ENCODE peak calls at places on chromosomes 16 and 17, in seven cellular contexts. One of them, this sample, is unnamed.
A peak's percentile ranks its signal among the peaks of the same experiment; 100 is the strongest.

GRCh38 chr17:58313815-58314705 is 14.5 kb downstream of the TSPOAP1 start:
- DNase-seq in SK-N-SH: peak; percentile 27
- DNase-seq in GM23248: no peak
- DNase-seq in PC-3: no peak
- DNase-seq in OCI-LY7: no peak
- DNase-seq in HCT116: no peak
- DNase-seq in PC-9: no peak
- DNase-seq in this sample: no peak

GRCh38 chr17:49494937-49495841 is at the start of gene NGFR:
- DNase-seq in SK-N-SH: peak; percentile 96
- DNase-seq in OCI-LY7: peak; percentile 75
- DNase-seq in GM23248: peak; percentile 60
- DNase-seq in HCT116: no peak
- DNase-seq in PC-9: no peak
- DNase-seq in PC-3: peak; percentile 40
- DNase-seq in this sample: peak; percentile 76

GRCh38 chr17:49439673-49440571 is 25.2 kb upstream of the PHB1 start:
- DNase-seq in PC-3: no peak
- DNase-seq in HCT116: no peak
- DNase-seq in PC-9: no peak
- DNase-seq in OCI-LY7: no peak
- DNase-seq in GM23248: peak; percentile 29
- DNase-seq in SK-N-SH: no peak
- DNase-seq in this sample: no peak

GRCh38 chr17:9309216-9309615 is 266.4 kb downstream of the STX8 start:
- DNase-seq in PC-3: no peak
- DNase-seq in OCI-LY7: no peak
- DNase-seq in GM23248: no peak
- DNase-seq in HCT116: no peak
- DNase-seq in SK-N-SH: no peak
- DNase-seq in PC-9: no peak
- DNase-seq in this sample: peak; percentile 71

GRCh38 chr17:1074886-1075665 is 78.1 kb downstream of the TIMM22 start:
- DNase-seq in GM23248: no peak
- DNase-seq in OCI-LY7: no peak
- DNase-seq in PC-9: no peak
- DNase-seq in SK-N-SH: no peak
- DNase-seq in PC-3: no peak
- DNase-seq in HCT116: no peak
- DNase-seq in this sample: no peak

GRCh38 chr16:71479420-71479819 is 9.7 kb downstream of the ZNF19 start:
- DNase-seq in SK-N-SH: peak; percentile 50
- DNase-seq in GM23248: peak; percentile 52
- DNase-seq in PC-3: peak; percentile 30
- DNase-seq in HCT116: no peak
- DNase-seq in OCI-LY7: peak; percentile 32
- DNase-seq in PC-9: no peak
- DNase-seq in this sample: peak; percentile 77

GRCh38 chr16:75099738-75100615 is 16.6 kb downstream of the LDHD start:
- DNase-seq in GM23248: no peak
- DNase-seq in PC-9: no peak
- DNase-seq in PC-3: no peak
- DNase-seq in HCT116: no peak
- DNase-seq in SK-N-SH: peak; percentile 29
- DNase-seq in OCI-LY7: peak; percentile 42
- DNase-seq in this sample: no peak

GRCh38 chr17:8472663-8473062 is 37.0 kb downstream of the NDEL1 start:
- DNase-seq in GM23248: no peak
- DNase-seq in PC-9: no peak
- DNase-seq in OCI-LY7: no peak
- DNase-seq in SK-N-SH: no peak
- DNase-seq in PC-3: no peak
- DNase-seq in HCT116: no peak
- DNase-seq in this sample: no peak

GRCh38 chr17:76365256-76365903 is 11.7 kb upstream of the PRPSAP1 start:
- DNase-seq in GM23248: peak; percentile 34
- DNase-seq in PC-9: no peak
- DNase-seq in HCT116: peak; percentile 57
- DNase-seq in OCI-LY7: peak; percentile 38
- DNase-seq in PC-3: peak; percentile 59
- DNase-seq in SK-N-SH: no peak
- DNase-seq in this sample: peak; percentile 51

GRCh38 chr16:73956592-73957495 is 339.8 kb upstream of the PSMD7 start:
- DNase-seq in SK-N-SH: peak; percentile 65
- DNase-seq in GM23248: peak; percentile 80
- DNase-seq in OCI-LY7: peak; percentile 58
- DNase-seq in PC-9: no peak
- DNase-seq in PC-3: peak; percentile 64
- DNase-seq in HCT116: peak; percentile 32
- DNase-seq in this sample: peak; percentile 87

GRCh38 chr16:3059041-3059722 is 6.3 kb upstream of the IL32 start:
- DNase-seq in OCI-LY7: peak; percentile 92
- DNase-seq in HCT116: peak; percentile 60
- DNase-seq in SK-N-SH: peak; percentile 99
- DNase-seq in PC-3: peak; percentile 83
- DNase-seq in PC-9: peak; percentile 71
- DNase-seq in GM23248: peak; percentile 93
- DNase-seq in this sample: peak; percentile 95

GRCh38 chr16:79307214-79307613 is 293.3 kb downstream of the MAF start:
- DNase-seq in PC-9: no peak
- DNase-seq in OCI-LY7: no peak
- DNase-seq in PC-3: no peak
- DNase-seq in GM23248: no peak
- DNase-seq in HCT116: no peak
- DNase-seq in SK-N-SH: no peak
- DNase-seq in this sample: no peak

GRCh38 chr17:57589151-57590034 is 155.7 kb downstream of the CCDC182 start:
- DNase-seq in GM23248: no peak
- DNase-seq in SK-N-SH: no peak
- DNase-seq in OCI-LY7: no peak
- DNase-seq in PC-3: no peak
- DNase-seq in HCT116: no peak
- DNase-seq in PC-9: no peak
- DNase-seq in this sample: no peak

GRCh38 chr17:193841-194806 is 12.7 kb upstream of the DOC2B start:
- DNase-seq in SK-N-SH: no peak
- DNase-seq in PC-3: no peak
- DNase-seq in GM23248: no peak
- DNase-seq in HCT116: no peak
- DNase-seq in PC-9: no peak
- DNase-seq in OCI-LY7: no peak
- DNase-seq in this sample: no peak

GRCh38 chr17:28078443-28079229 is 36.2 kb downstream of the NLK start:
- DNase-seq in GM23248: no peak
- DNase-seq in PC-3: no peak
- DNase-seq in OCI-LY7: no peak
- DNase-seq in SK-N-SH: no peak
- DNase-seq in PC-9: no peak
- DNase-seq in HCT116: no peak
- DNase-seq in this sample: no peak

GRCh38 chr16:57316390-57317017 is 32.0 kb upstream of the PLLP start:
- DNase-seq in HCT116: peak; percentile 75
- DNase-seq in OCI-LY7: no peak
- DNase-seq in PC-3: peak; percentile 64
- DNase-seq in PC-9: no peak
- DNase-seq in GM23248: peak; percentile 94
- DNase-seq in SK-N-SH: no peak
- DNase-seq in this sample: no peak

GRCh38 chr17:28119049-28119448 is 76.6 kb downstream of the NLK start:
- DNase-seq in HCT116: no peak
- DNase-seq in SK-N-SH: no peak
- DNase-seq in PC-9: no peak
- DNase-seq in PC-3: no peak
- DNase-seq in OCI-LY7: no peak
- DNase-seq in GM23248: no peak
- DNase-seq in this sample: no peak

GRCh38 chr17:69860142-69860680 is 214.8 kb upstream of the KCNJ16 start:
- DNase-seq in GM23248: no peak
- DNase-seq in PC-9: no peak
- DNase-seq in SK-N-SH: no peak
- DNase-seq in PC-3: no peak
- DNase-seq in OCI-LY7: no peak
- DNase-seq in HCT116: no peak
- DNase-seq in this sample: no peak

GRCh38 chr17:69857412-69857835 is 217.6 kb upstream of the KCNJ16 start:
- DNase-seq in PC-3: peak; percentile 97
- DNase-seq in HCT116: peak; percentile 8
- DNase-seq in OCI-LY7: no peak
- DNase-seq in SK-N-SH: no peak
- DNase-seq in GM23248: peak; percentile 82
- DNase-seq in PC-9: peak; percentile 90
- DNase-seq in this sample: no peak

GRCh38 chr17:69853533-69854262 is 221.3 kb upstream of the KCNJ16 start:
- DNase-seq in PC-9: no peak
- DNase-seq in OCI-LY7: no peak
- DNase-seq in GM23248: peak; percentile 56
- DNase-seq in HCT116: no peak
- DNase-seq in PC-3: no peak
- DNase-seq in SK-N-SH: no peak
- DNase-seq in this sample: no peak

GRCh38 chr17:69854381-69854780 is 220.6 kb upstream of the KCNJ16 start:
- DNase-seq in HCT116: no peak
- DNase-seq in PC-9: no peak
- DNase-seq in SK-N-SH: no peak
- DNase-seq in GM23248: no peak
- DNase-seq in OCI-LY7: no peak
- DNase-seq in PC-3: no peak
- DNase-seq in this sample: no peak

DNA sequence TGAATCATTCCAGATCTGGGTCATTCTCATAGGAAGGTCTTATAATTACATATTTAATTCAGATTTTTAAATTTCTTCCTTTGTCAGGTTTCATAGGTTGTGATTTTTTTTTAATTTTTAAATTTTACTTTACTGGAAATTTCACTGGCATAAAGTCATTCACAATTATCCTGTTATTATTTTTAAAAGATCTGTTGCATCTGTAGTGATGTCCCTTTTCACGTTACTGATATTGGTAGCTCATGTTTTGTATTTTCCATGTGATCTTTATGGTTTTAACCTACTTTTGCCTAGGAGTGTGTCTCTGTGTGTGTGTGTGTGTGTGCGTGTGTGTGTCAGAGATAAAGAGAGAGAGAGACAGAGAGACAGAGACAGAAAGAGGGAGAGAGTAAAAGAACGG is 216.6 kb upstream of the KCNJ16 start:
- DNase-seq in GM23248: peak; percentile 29
- DNase-seq in PC-9: no peak
- DNase-seq in OCI-LY7: no peak
- DNase-seq in HCT116: no peak
- DNase-seq in PC-3: no peak
- DNase-seq in SK-N-SH: no peak
- DNase-seq in this sample: no peak
- H3K9me2 ChIP-seq in GM23248: no peaks in the 10 kb centered on the region
- H3K9me2 ChIP-seq in PC-9: peaks cover 3% of the 10 kb centered on the region
- H3K9me2 ChIP-seq in OCI-LY7: no peaks in the 10 kb centered on the region
- H3K9me2 ChIP-seq in HCT116: no peaks in the 10 kb centered on the region
- H3K9me2 ChIP-seq in PC-3: no peaks in the 10 kb centered on the region
- H3K9me2 ChIP-seq in SK-N-SH: no peaks in the 10 kb centered on the region
- H3K9me2 ChIP-seq in this sample: no peaks in the 10 kb centered on the region

GRCh38 chr16:77856455-77857138 is 68.2 kb downstream of the VAT1L start:
- DNase-seq in PC-3: no peak
- DNase-seq in OCI-LY7: no peak
- DNase-seq in GM23248: no peak
- DNase-seq in HCT116: no peak
- DNase-seq in SK-N-SH: no peak
- DNase-seq in PC-9: no peak
- DNase-seq in this sample: peak; percentile 63

GRCh38 chr16:77850637-77851330 is 62.4 kb downstream of the VAT1L start:
- DNase-seq in OCI-LY7: no peak
- DNase-seq in GM23248: peak; percentile 53
- DNase-seq in SK-N-SH: no peak
- DNase-seq in HCT116: no peak
- DNase-seq in PC-9: no peak
- DNase-seq in PC-3: no peak
- DNase-seq in this sample: no peak

GRCh38 chr16:77858060-77858459 is 69.7 kb downstream of the VAT1L start:
- DNase-seq in GM23248: no peak
- DNase-seq in OCI-LY7: no peak
- DNase-seq in PC-9: no peak
- DNase-seq in PC-3: no peak
- DNase-seq in SK-N-SH: no peak
- DNase-seq in HCT116: no peak
- DNase-seq in this sample: no peak

GRCh38 chr16:77849640-77850258 is 61.4 kb downstream of the VAT1L start:
- DNase-seq in HCT116: no peak
- DNase-seq in OCI-LY7: no peak
- DNase-seq in PC-9: no peak
- DNase-seq in PC-3: no peak
- DNase-seq in SK-N-SH: no peak
- DNase-seq in GM23248: no peak
- DNase-seq in this sample: no peak

DNA sequence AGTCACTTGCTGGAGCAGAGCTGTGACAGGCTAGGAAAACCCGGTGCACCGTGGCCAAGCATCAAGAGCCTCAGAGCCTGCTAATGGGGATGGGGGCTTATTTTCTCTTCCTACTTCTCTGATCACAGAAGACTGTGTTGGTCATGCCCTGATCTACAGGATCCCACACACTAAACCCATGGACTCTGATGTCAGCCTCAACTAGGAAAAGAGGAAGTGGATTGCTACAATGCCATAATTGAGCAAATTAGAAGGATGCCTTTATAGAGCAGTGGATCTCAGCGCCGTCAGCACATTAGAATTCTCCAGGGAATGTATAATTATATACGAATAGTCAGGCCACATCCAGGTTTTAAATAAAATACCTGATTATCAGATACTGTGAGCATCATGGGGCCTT is 64.8 kb downstream of the VAT1L start:
- DNase-seq in PC-9: no peak
- DNase-seq in HCT116: no peak
- DNase-seq in OCI-LY7: no peak
- DNase-seq in GM23248: no peak
- DNase-seq in PC-3: no peak
- DNase-seq in SK-N-SH: no peak
- DNase-seq in this sample: no peak
- H3K9me2 ChIP-seq in PC-9: no peaks in the 10 kb centered on the region
- H3K9me2 ChIP-seq in HCT116: no peaks in the 10 kb centered on the region
- H3K9me2 ChIP-seq in OCI-LY7: no peaks in the 10 kb centered on the region
- H3K9me2 ChIP-seq in GM23248: no peaks in the 10 kb centered on the region
- H3K9me2 ChIP-seq in PC-3: no peaks in the 10 kb centered on the region
- H3K9me2 ChIP-seq in SK-N-SH: no peaks in the 10 kb centered on the region
- H3K9me2 ChIP-seq in this sample: no peaks in the 10 kb centered on the region

DNA sequence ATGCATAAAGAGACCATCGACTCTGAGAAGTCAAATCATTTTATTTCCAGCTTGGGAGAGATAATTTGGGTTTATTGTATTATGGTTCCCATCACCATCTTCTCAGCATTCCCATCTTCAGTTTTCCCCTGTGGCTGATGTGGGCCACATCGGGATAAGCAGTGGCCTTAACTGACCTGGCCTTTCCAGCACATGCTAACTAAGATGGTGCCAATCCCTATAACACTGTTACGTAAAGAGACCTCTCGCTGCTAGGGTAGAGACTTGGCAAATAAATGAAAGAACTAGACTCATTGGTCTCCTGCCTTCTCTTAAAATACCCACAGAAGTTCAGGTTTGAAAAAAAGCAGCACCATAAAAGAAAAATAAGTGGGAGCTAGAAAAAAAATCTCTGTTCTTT is 49.4 kb downstream of the VPS35L start:
- DNase-seq in HCT116: no peak
- DNase-seq in PC-9: no peak
- DNase-seq in SK-N-SH: no peak
- DNase-seq in OCI-LY7: no peak
- DNase-seq in PC-3: no peak
- DNase-seq in GM23248: no peak
- DNase-seq in this sample: no peak
- H3K9me2 ChIP-seq in HCT116: no peaks in the 10 kb centered on the region
- H3K9me2 ChIP-seq in PC-9: no peaks in the 10 kb centered on the region
- H3K9me2 ChIP-seq in SK-N-SH: no peaks in the 10 kb centered on the region
- H3K9me2 ChIP-seq in OCI-LY7: no peaks in the 10 kb centered on the region
- H3K9me2 ChIP-seq in PC-3: no peaks in the 10 kb centered on the region
- H3K9me2 ChIP-seq in GM23248: no peaks in the 10 kb centered on the region
- H3K9me2 ChIP-seq in this sample: no peaks in the 10 kb centered on the region

GRCh38 chr17:42270596-42270995 is 5.6 kb downstream of the STAT5B start:
- DNase-seq in SK-N-SH: no peak
- DNase-seq in GM23248: no peak
- DNase-seq in OCI-LY7: no peak
- DNase-seq in PC-3: no peak
- DNase-seq in HCT116: no peak
- DNase-seq in PC-9: no peak
- DNase-seq in this sample: no peak
- H3K9me2 ChIP-seq in SK-N-SH: no peaks in the 10 kb centered on the region
- H3K9me2 ChIP-seq in GM23248: no peaks in the 10 kb centered on the region
- H3K9me2 ChIP-seq in OCI-LY7: no peaks in the 10 kb centered on the region
- H3K9me2 ChIP-seq in PC-3: no peaks in the 10 kb centered on the region
- H3K9me2 ChIP-seq in HCT116: no peaks in the 10 kb centered on the region
- H3K9me2 ChIP-seq in PC-9: no peaks in the 10 kb centered on the region
- H3K9me2 ChIP-seq in this sample: no peaks in the 10 kb centered on the region

This sample was measured in GM23338.